ENCODE peak calls at places on chromosomes 13 and 19, in five cellular contexts. One of them, this sample, is unnamed.

GRCh38 chr13:50523307-50523706 is 320.2 kb downstream of the DLEU7 start:
- DNase-seq in thoracic aorta: no peak
- DNase-seq in heart right ventricle: no peak
- DNase-seq in choroid plexus epithelial cell: no peak
- DNase-seq in fibroblast of lung: no peak
- DNase-seq in this sample: no peak

GRCh38 chr19:11019824-11020223 is 59.0 kb downstream of the SMARCA4 start:
- DNase-seq in thoracic aorta: no peak
- DNase-seq in heart right ventricle: peak; percentile 26
- DNase-seq in choroid plexus epithelial cell: peak; percentile 52
- DNase-seq in fibroblast of lung: peak; percentile 8
- DNase-seq in this sample: peak; percentile 25

GRCh38 chr13:46106839-46107371 is 2.1 kb upstream of the CPB2 start:
- DNase-seq in thoracic aorta: no peak
- DNase-seq in heart right ventricle: no peak
- DNase-seq in choroid plexus epithelial cell: no peak
- DNase-seq in fibroblast of lung: no peak
- DNase-seq in this sample: no peak

GRCh38 chr19:10505583-10506229 is 2.5 kb upstream of the KEAP1 start:
- DNase-seq in thoracic aorta: peak; percentile 25
- DNase-seq in heart right ventricle: peak; percentile 72
- DNase-seq in choroid plexus epithelial cell: peak; percentile 75
- DNase-seq in fibroblast of lung: peak; percentile 35
- DNase-seq in this sample: peak; percentile 75

GRCh38 chr19:1720237-1720636 is 33.1 kb upstream of the ONECUT3 start:
- DNase-seq in thoracic aorta: no peak
- DNase-seq in heart right ventricle: no peak
- DNase-seq in choroid plexus epithelial cell: no peak
- DNase-seq in fibroblast of lung: no peak
- DNase-seq in this sample: no peak

GRCh38 chr13:19634129-19634740 is 776 bp downstream of the MPHOSPH8 start:
- DNase-seq in thoracic aorta: no peak
- DNase-seq in heart right ventricle: no peak
- DNase-seq in choroid plexus epithelial cell: peak; percentile 67
- DNase-seq in fibroblast of lung: peak; percentile 54
- DNase-seq in this sample: peak; percentile 60

GRCh38 chr13:113916330-113916815 is 52.5 kb upstream of the GAS6 start:
- DNase-seq in thoracic aorta: no peak
- DNase-seq in heart right ventricle: no peak
- DNase-seq in choroid plexus epithelial cell: peak; percentile 60
- DNase-seq in fibroblast of lung: no peak
- DNase-seq in this sample: peak; percentile 54

GRCh38 chr13:110925023-110925608 is 10.2 kb upstream of the ANKRD10 start:
- DNase-seq in thoracic aorta: no peak
- DNase-seq in heart right ventricle: no peak
- DNase-seq in choroid plexus epithelial cell: peak; percentile 26
- DNase-seq in fibroblast of lung: no peak
- DNase-seq in this sample: no peak

GRCh38 chr19:33624586-33625153 is 2.9 kb downstream of the CHST8 start:
- DNase-seq in thoracic aorta: no peak
- DNase-seq in heart right ventricle: no peak
- DNase-seq in choroid plexus epithelial cell: no peak
- DNase-seq in fibroblast of lung: no peak
- DNase-seq in this sample: no peak

GRCh38 chr13:33536639-33537425 is 251.3 kb upstream of the STARD13 start:
- DNase-seq in thoracic aorta: no peak
- DNase-seq in heart right ventricle: no peak
- DNase-seq in choroid plexus epithelial cell: peak; percentile 89
- DNase-seq in fibroblast of lung: peak; percentile 68
- DNase-seq in this sample: peak; percentile 90

GRCh38 chr19:48499352-48500090 is 12.1 kb downstream of the LMTK3 start:
- DNase-seq in thoracic aorta: no peak
- DNase-seq in heart right ventricle: no peak
- DNase-seq in choroid plexus epithelial cell: no peak
- DNase-seq in fibroblast of lung: no peak
- DNase-seq in this sample: no peak

GRCh38 chr13:39448831-39449230 is 154.2 kb downstream of the LHFPL6 start:
- DNase-seq in thoracic aorta: no peak
- DNase-seq in heart right ventricle: peak; percentile 23
- DNase-seq in choroid plexus epithelial cell: peak; percentile 10
- DNase-seq in fibroblast of lung: no peak
- DNase-seq in this sample: no peak

GRCh38 chr13:30364876-30365275 is 57.4 kb upstream of the UBE2L5 start:
- DNase-seq in thoracic aorta: no peak
- DNase-seq in heart right ventricle: peak; percentile 17
- DNase-seq in choroid plexus epithelial cell: peak; percentile 51
- DNase-seq in fibroblast of lung: peak; percentile 47
- DNase-seq in this sample: peak; percentile 46

GRCh38 chr13:76934671-76935070 is 13.6 kb upstream of the ACOD1 start:
- DNase-seq in thoracic aorta: no peak
- DNase-seq in heart right ventricle: no peak
- DNase-seq in choroid plexus epithelial cell: peak; percentile 20
- DNase-seq in fibroblast of lung: no peak
- DNase-seq in this sample: peak; percentile 25
- H3K4me3 ChIP-seq in thoracic aorta: no peak overlapping the region
- H3K4me3 ChIP-seq in heart right ventricle: no peak overlapping the region
- H3K4me3 ChIP-seq in choroid plexus epithelial cell: no peak overlapping the region
- H3K4me3 ChIP-seq in fibroblast of lung: no peak overlapping the region
- H3K4me3 ChIP-seq in this sample: no peak overlapping the region

GRCh38 chr19:42251572-42251990 is 3.3 kb downstream of the ERF start:
- DNase-seq in thoracic aorta: no peak
- DNase-seq in heart right ventricle: no peak
- DNase-seq in choroid plexus epithelial cell: no peak
- DNase-seq in fibroblast of lung: no peak
- DNase-seq in this sample: no peak
- H3K4me3 ChIP-seq in thoracic aorta: peak overlapping the region; percentile 99
- H3K4me3 ChIP-seq in heart right ventricle: peak overlapping the region; percentile 89
- H3K4me3 ChIP-seq in choroid plexus epithelial cell: no peak overlapping the region
- H3K4me3 ChIP-seq in fibroblast of lung: peak overlapping the region; percentile 77
- H3K4me3 ChIP-seq in this sample: peak overlapping the region; percentile 96

DNA sequence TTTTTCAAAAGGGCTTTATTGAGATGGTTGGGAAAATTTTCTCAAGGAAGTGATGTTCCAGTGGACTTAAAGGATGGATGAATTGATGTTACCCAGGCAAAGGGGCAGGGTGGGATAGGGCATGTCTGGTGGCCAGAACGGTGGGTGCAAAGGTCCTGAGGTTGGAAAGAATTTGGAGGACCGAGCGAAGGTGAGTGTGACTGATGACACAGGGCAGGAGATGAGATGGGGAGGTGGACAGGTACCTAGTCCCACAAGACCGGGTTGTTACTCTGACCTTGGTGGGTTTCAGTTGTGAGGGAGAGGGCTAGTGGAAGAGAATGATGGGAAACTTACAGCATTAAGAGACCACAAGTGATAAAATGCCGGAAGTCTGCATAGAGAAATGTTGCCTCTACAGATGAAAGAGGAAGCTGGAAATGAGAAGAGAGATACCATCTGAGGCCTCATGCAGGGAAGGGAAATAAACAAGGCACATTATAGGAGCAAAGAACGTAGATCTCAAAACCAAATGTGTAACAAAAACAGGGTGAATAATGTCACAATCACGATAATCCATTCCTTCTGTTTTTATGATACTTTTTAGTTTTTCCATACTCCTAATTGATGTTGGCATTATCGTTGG is 4.5 kb downstream of the ADGRE1 start:
- DNase-seq in thoracic aorta: no peak
- DNase-seq in heart right ventricle: no peak
- DNase-seq in choroid plexus epithelial cell: no peak
- DNase-seq in fibroblast of lung: no peak
- DNase-seq in this sample: no peak
- H3K4me3 ChIP-seq in thoracic aorta: no peak overlapping the region
- H3K4me3 ChIP-seq in heart right ventricle: no peak overlapping the region
- H3K4me3 ChIP-seq in choroid plexus epithelial cell: no peak overlapping the region
- H3K4me3 ChIP-seq in fibroblast of lung: no peak overlapping the region
- H3K4me3 ChIP-seq in this sample: no peak overlapping the region

GRCh38 chr19:5228932-5229777 is 111.5 kb downstream of the PTPRS start:
- DNase-seq in thoracic aorta: no peak
- DNase-seq in heart right ventricle: no peak
- DNase-seq in choroid plexus epithelial cell: no peak
- DNase-seq in fibroblast of lung: peak; percentile 20
- DNase-seq in this sample: no peak
- H3K4me3 ChIP-seq in thoracic aorta: no peak overlapping the region
- H3K4me3 ChIP-seq in heart right ventricle: no peak overlapping the region
- H3K4me3 ChIP-seq in choroid plexus epithelial cell: no peak overlapping the region
- H3K4me3 ChIP-seq in fibroblast of lung: no peak overlapping the region
- H3K4me3 ChIP-seq in this sample: no peak overlapping the region

DNA sequence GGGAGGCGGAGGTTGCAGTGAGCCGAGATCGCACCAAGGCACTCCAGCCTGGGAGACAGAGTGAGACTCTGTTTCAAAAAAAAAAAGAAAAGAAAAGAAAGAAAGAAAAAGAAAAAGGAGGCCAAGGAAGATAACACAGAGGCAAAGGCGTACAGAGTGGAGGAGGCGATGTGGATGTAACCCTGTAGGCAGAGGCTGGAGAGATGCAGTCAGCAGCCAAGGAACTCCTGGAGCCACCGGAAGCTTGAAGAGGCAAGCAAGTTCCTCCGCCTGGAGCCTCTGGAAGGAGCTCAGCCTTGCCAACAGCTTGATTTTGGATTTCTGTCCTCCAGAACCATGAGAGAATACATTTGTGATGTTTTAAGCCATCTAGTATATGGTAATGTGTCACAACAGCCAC is 6.7 kb upstream of the CCDC8 start:
- DNase-seq in thoracic aorta: no peak
- DNase-seq in heart right ventricle: no peak
- DNase-seq in choroid plexus epithelial cell: no peak
- DNase-seq in fibroblast of lung: no peak
- DNase-seq in this sample: no peak
- H3K4me3 ChIP-seq in thoracic aorta: no peak overlapping the region
- H3K4me3 ChIP-seq in heart right ventricle: no peak overlapping the region
- H3K4me3 ChIP-seq in choroid plexus epithelial cell: no peak overlapping the region
- H3K4me3 ChIP-seq in fibroblast of lung: no peak overlapping the region
- H3K4me3 ChIP-seq in this sample: no peak overlapping the region

DNA sequence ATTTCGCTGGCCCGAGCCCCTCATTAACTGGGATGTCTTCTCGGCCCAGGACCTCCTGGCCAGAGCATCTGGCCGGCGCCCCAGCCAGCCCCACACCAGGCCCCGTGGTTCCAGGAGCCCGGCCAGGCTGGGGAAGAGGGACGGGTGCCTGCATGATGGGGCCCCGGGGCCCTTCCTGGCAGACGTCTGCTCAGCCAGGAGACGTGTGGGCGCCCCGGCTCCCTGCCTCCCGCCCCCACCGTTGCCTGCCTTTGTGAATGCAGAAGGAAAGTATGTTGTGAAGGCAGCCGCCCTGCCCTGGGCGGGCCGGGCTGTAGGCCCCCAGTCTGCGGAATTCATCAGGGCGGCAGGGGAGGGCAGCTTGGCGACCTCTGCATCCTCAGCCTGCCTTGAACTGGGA is 4.4 kb upstream of the COMP start:
- DNase-seq in thoracic aorta: no peak
- DNase-seq in heart right ventricle: no peak
- DNase-seq in choroid plexus epithelial cell: no peak
- DNase-seq in fibroblast of lung: peak; percentile 64
- DNase-seq in this sample: no peak
- H3K4me3 ChIP-seq in thoracic aorta: no peak overlapping the region
- H3K4me3 ChIP-seq in heart right ventricle: no peak overlapping the region
- H3K4me3 ChIP-seq in choroid plexus epithelial cell: no peak overlapping the region
- H3K4me3 ChIP-seq in fibroblast of lung: no peak overlapping the region
- H3K4me3 ChIP-seq in this sample: no peak overlapping the region

DNA sequence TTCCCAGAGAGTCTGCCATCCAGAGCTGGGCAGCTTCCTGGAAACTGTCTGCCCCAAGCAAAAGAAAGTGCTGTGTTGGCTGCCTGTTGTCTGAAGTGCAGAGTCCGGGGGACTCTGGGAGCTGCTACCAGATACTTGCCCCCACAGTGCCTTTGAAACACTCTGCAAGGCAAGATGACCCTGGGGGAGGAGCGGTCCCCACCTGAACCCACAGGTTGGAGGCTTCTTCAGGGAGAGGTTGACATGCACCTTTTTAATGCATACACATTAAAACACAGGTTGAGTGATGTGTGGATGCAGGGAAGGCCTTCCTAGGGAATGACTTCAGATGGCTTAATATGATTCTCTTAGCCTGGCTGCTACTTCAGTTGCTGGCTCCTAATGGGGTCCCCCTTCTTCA is 479.5 kb downstream of the ZNF536 start:
- DNase-seq in thoracic aorta: no peak
- DNase-seq in heart right ventricle: no peak
- DNase-seq in choroid plexus epithelial cell: no peak
- DNase-seq in fibroblast of lung: no peak
- DNase-seq in this sample: no peak
- H3K4me3 ChIP-seq in thoracic aorta: no peak overlapping the region
- H3K4me3 ChIP-seq in heart right ventricle: no peak overlapping the region
- H3K4me3 ChIP-seq in choroid plexus epithelial cell: no peak overlapping the region
- H3K4me3 ChIP-seq in fibroblast of lung: no peak overlapping the region
- H3K4me3 ChIP-seq in this sample: no peak overlapping the region

DNA sequence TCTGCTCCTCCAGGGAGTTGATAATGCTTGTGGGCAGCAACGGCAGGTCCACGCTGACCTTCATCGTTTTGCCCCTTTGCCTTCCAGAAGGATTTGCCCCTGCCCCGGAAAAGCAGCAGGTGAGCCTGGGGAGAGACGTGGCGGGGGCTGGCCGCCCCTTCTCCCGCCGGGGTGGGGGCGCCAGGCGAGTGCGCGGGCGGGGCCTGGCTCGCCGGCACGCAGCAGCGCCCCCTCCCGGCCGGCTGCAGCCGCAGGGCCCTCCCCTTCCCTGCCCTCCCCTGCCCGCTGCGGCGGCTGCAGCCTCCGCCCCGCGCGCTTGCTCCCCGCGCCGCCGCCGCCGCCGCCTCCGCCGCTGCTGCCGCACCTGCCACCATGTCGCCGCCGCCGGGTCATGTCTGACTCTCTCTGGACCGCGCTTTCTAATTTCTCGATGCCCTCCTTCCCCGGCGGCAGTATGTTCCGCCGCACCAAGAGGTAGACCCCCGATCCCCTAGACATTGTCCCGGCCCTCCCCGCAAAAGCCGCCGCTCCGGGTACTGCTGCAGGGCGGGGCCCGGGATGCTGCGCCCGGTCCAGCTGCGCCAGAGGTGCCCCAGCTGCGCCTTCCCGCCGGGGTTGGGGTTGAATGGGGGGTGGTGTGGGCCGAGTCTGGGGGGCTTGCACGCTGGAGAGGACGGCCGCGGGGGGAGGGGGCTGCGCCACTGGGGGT is at the start of gene MAST1:
- DNase-seq in thoracic aorta: no peak
- DNase-seq in heart right ventricle: no peak
- DNase-seq in choroid plexus epithelial cell: no peak
- DNase-seq in fibroblast of lung: no peak
- DNase-seq in this sample: peak; percentile 29
- H3K4me3 ChIP-seq in thoracic aorta: peak within 1 kb of the TSS; percentile 60
- H3K4me3 ChIP-seq in heart right ventricle: peak within 1 kb of the TSS; percentile 37
- H3K4me3 ChIP-seq in choroid plexus epithelial cell: no peak within 1 kb of the TSS
- H3K4me3 ChIP-seq in fibroblast of lung: no peak within 1 kb of the TSS
- H3K4me3 ChIP-seq in this sample: peak within 1 kb of the TSS; percentile 10

This sample was measured in cardiac fibroblast.